ENCODE peak calls at places on chromosomes 16 and 17, in nine cellular contexts. One of them, this sample, is unnamed.

GRCh38 chr17:55845385-55845784 is 94.5 kb downstream of the PCTP start:
- DNase-seq in AG09319: peak
- DNase-seq in lung: peak
- DNase-seq in left ventricle myocardium inferior: peak
- DNase-seq in colonic mucosa: peak
- DNase-seq in ovary: peak
- DNase-seq in GM12865: peak
- DNase-seq in AG10803: peak
- DNase-seq in fibroblast of villous mesenchyme: peak
- DNase-seq in this sample: peak

GRCh38 chr17:2851615-2852014 is 55.4 kb downstream of the RAP1GAP2 start:
- DNase-seq in AG09319: no peak
- DNase-seq in lung: no peak
- DNase-seq in left ventricle myocardium inferior: no peak
- DNase-seq in colonic mucosa: no peak
- DNase-seq in ovary: no peak
- DNase-seq in GM12865: no peak
- DNase-seq in AG10803: no peak
- DNase-seq in fibroblast of villous mesenchyme: no peak
- DNase-seq in this sample: no peak

GRCh38 chr16:53642094-53642493 is 61.6 kb downstream of the RPGRIP1L start:
- DNase-seq in AG09319: no peak
- DNase-seq in lung: peak
- DNase-seq in left ventricle myocardium inferior: no peak
- DNase-seq in colonic mucosa: no peak
- DNase-seq in ovary: no peak
- DNase-seq in GM12865: no peak
- DNase-seq in AG10803: no peak
- DNase-seq in fibroblast of villous mesenchyme: no peak
- DNase-seq in this sample: no peak

GRCh38 chr17:14902803-14903202 is 362.3 kb downstream of the PMP22 start:
- DNase-seq in AG09319: no peak
- DNase-seq in lung: no peak
- DNase-seq in left ventricle myocardium inferior: no peak
- DNase-seq in colonic mucosa: no peak
- DNase-seq in ovary: no peak
- DNase-seq in GM12865: no peak
- DNase-seq in AG10803: no peak
- DNase-seq in fibroblast of villous mesenchyme: no peak
- DNase-seq in this sample: no peak

GRCh38 chr17:29589524-29590260 is at the start of gene GIT1:
- DNase-seq in AG09319: peak
- DNase-seq in lung: peak
- DNase-seq in left ventricle myocardium inferior: peak
- DNase-seq in colonic mucosa: peak
- DNase-seq in ovary: peak
- DNase-seq in GM12865: peak
- DNase-seq in AG10803: peak
- DNase-seq in fibroblast of villous mesenchyme: peak
- DNase-seq in this sample: no peak

GRCh38 chr17:43691317-43691693 is 29.6 kb upstream of the MEOX1 start:
- DNase-seq in AG09319: no peak
- DNase-seq in lung: no peak
- DNase-seq in left ventricle myocardium inferior: no peak
- DNase-seq in colonic mucosa: no peak
- DNase-seq in ovary: no peak
- DNase-seq in GM12865: no peak
- DNase-seq in AG10803: no peak
- DNase-seq in fibroblast of villous mesenchyme: no peak
- DNase-seq in this sample: no peak

GRCh38 chr16:85515830-85516397 is 97.2 kb upstream of the GSE1 start:
- DNase-seq in AG09319: no peak
- DNase-seq in lung: peak
- DNase-seq in left ventricle myocardium inferior: no peak
- DNase-seq in colonic mucosa: no peak
- DNase-seq in ovary: no peak
- DNase-seq in GM12865: no peak
- DNase-seq in AG10803: no peak
- DNase-seq in fibroblast of villous mesenchyme: no peak
- DNase-seq in this sample: no peak

GRCh38 chr17:57086069-57086930 is 1.3 kb downstream of the AKAP1 start:
- DNase-seq in AG09319: no peak
- DNase-seq in lung: no peak
- DNase-seq in left ventricle myocardium inferior: no peak
- DNase-seq in colonic mucosa: peak
- DNase-seq in ovary: peak
- DNase-seq in GM12865: peak
- DNase-seq in AG10803: no peak
- DNase-seq in fibroblast of villous mesenchyme: peak
- DNase-seq in this sample: no peak

GRCh38 chr17:42647778-42648177 is 11.3 kb upstream of the TUBG2 start:
- DNase-seq in AG09319: no peak
- DNase-seq in lung: no peak
- DNase-seq in left ventricle myocardium inferior: no peak
- DNase-seq in colonic mucosa: no peak
- DNase-seq in ovary: no peak
- DNase-seq in GM12865: peak
- DNase-seq in AG10803: no peak
- DNase-seq in fibroblast of villous mesenchyme: no peak
- DNase-seq in this sample: no peak

GRCh38 chr17:47242648-47243047 is 11.0 kb upstream of the ITGB3 start:
- DNase-seq in AG09319: no peak
- DNase-seq in lung: no peak
- DNase-seq in left ventricle myocardium inferior: no peak
- DNase-seq in colonic mucosa: no peak
- DNase-seq in ovary: no peak
- DNase-seq in GM12865: no peak
- DNase-seq in AG10803: no peak
- DNase-seq in fibroblast of villous mesenchyme: no peak
- DNase-seq in this sample: no peak

GRCh38 chr17:47246120-47246519 is 7.5 kb upstream of the ITGB3 start:
- DNase-seq in AG09319: no peak
- DNase-seq in lung: no peak
- DNase-seq in left ventricle myocardium inferior: no peak
- DNase-seq in colonic mucosa: no peak
- DNase-seq in ovary: no peak
- DNase-seq in GM12865: no peak
- DNase-seq in AG10803: peak
- DNase-seq in fibroblast of villous mesenchyme: peak
- DNase-seq in this sample: no peak

GRCh38 chr17:47240806-47241205 is 12.8 kb upstream of the ITGB3 start:
- DNase-seq in AG09319: no peak
- DNase-seq in lung: no peak
- DNase-seq in left ventricle myocardium inferior: no peak
- DNase-seq in colonic mucosa: no peak
- DNase-seq in ovary: no peak
- DNase-seq in GM12865: no peak
- DNase-seq in AG10803: no peak
- DNase-seq in fibroblast of villous mesenchyme: no peak
- DNase-seq in this sample: no peak

GRCh38 chr17:47244697-47245096 is 8.9 kb upstream of the ITGB3 start:
- DNase-seq in AG09319: no peak
- DNase-seq in lung: no peak
- DNase-seq in left ventricle myocardium inferior: no peak
- DNase-seq in colonic mucosa: no peak
- DNase-seq in ovary: no peak
- DNase-seq in GM12865: no peak
- DNase-seq in AG10803: no peak
- DNase-seq in fibroblast of villous mesenchyme: peak
- DNase-seq in this sample: no peak

DNA sequence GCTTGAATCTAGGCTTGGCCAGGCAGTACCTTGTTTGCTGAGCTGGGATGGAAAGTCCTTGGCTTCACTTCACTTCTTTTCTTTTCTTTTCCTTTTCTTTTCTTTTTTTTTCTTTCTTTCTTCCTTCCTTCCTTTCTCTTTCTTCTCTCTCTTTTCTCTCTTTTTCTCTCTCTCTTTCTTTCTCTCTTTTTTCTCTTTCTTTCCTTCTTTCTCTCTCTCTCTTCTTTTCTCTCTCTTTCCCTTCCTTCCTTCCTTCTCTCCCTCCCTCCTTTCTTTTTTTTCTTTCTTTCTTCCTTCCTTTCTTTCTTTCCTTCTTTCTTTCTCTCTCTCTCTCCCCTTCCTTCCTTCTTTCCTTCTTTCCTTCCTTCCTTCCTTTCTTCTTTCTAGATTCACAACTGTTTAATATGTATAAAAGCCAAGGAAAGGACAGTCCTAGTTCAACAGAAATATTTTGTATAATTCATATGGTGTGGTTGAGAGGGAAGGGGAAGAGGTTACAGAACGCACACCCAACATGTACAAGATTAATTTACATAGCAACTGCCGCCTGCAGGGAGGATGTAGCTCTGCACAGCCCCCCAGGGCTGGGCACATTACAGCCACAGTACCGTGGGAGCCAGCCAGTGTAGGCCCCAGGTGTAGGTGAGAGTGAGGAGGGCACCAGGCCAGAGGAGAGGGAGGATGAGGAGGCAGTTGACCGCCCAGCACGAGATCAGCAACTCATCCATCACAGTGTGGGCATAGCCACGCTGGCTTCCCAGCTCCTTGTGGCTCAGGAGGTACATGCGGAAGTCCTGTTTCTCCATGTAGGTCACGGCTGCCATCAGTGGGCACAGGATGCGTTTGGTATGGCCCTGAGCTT is 9.7 kb upstream of the ITGB3 start:
- DNase-seq in AG09319: no peak
- DNase-seq in lung: no peak
- DNase-seq in left ventricle myocardium inferior: no peak
- DNase-seq in colonic mucosa: no peak
- DNase-seq in ovary: no peak
- DNase-seq in GM12865: no peak
- DNase-seq in AG10803: no peak
- DNase-seq in fibroblast of villous mesenchyme: no peak
- DNase-seq in this sample: no peak
- TF ChIP-seq CTCF in AG09319: no peak
- TF ChIP-seq CTCF in lung: no peak
- TF ChIP-seq CTCF in left ventricle myocardium inferior: no peak
- TF ChIP-seq CTCF in colonic mucosa: no peak
- TF ChIP-seq CTCF in ovary: no peak
- TF ChIP-seq CTCF in GM12865: no peak
- TF ChIP-seq CTCF in AG10803: no peak
- TF ChIP-seq CTCF in fibroblast of villous mesenchyme: no peak
- TF ChIP-seq CTCF in this sample: no peak

GRCh38 chr17:73210002-73210678 is 17.3 kb downstream of the COG1 start:
- DNase-seq in AG09319: no peak
- DNase-seq in lung: no peak
- DNase-seq in left ventricle myocardium inferior: no peak
- DNase-seq in colonic mucosa: no peak
- DNase-seq in ovary: no peak
- DNase-seq in GM12865: no peak
- DNase-seq in AG10803: no peak
- DNase-seq in fibroblast of villous mesenchyme: peak
- DNase-seq in this sample: no peak
- TF ChIP-seq CTCF in AG09319: peak
- TF ChIP-seq CTCF in lung: no peak
- TF ChIP-seq CTCF in left ventricle myocardium inferior: peak
- TF ChIP-seq CTCF in colonic mucosa: no peak
- TF ChIP-seq CTCF in ovary: no peak
- TF ChIP-seq CTCF in GM12865: peak
- TF ChIP-seq CTCF in AG10803: peak
- TF ChIP-seq CTCF in fibroblast of villous mesenchyme: peak
- TF ChIP-seq CTCF in this sample: peak

DNA sequence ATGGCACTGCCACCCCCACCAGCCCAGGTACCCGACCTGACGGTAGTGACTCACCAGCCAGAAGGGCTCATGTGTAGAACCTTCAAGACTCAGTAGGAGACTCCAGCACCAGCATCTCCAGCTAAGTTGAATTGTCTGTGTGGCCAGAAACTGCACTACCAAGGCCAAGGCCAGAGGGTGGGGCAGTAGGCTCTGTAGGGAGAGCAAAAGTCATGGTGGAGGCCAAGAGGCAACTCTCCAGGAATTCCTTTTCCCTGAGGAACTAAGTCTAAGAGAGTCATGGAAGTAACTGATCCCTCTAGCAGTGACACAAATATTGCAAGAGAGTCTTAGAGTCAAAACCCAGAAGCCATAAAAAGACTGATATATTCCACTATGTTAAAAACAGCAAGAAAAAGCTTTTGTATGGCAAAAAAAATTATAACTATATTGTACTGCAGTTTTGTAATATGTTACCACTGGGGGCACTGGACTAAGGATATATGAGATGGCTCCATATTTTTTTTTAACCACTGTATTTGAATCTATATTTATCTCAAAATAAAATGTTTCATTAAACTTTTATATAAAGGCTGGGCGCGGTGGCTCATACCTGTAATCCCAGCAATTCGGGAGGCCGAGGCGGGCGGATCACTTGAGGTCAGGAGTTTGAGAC is 30.2 kb upstream of the GUCY2D start:
- DNase-seq in AG09319: no peak
- DNase-seq in lung: no peak
- DNase-seq in left ventricle myocardium inferior: no peak
- DNase-seq in colonic mucosa: no peak
- DNase-seq in ovary: no peak
- DNase-seq in GM12865: no peak
- DNase-seq in AG10803: no peak
- DNase-seq in fibroblast of villous mesenchyme: no peak
- DNase-seq in this sample: no peak
- TF ChIP-seq CTCF in AG09319: peak
- TF ChIP-seq CTCF in lung: no peak
- TF ChIP-seq CTCF in left ventricle myocardium inferior: peak
- TF ChIP-seq CTCF in colonic mucosa: no peak
- TF ChIP-seq CTCF in ovary: no peak
- TF ChIP-seq CTCF in GM12865: no peak
- TF ChIP-seq CTCF in AG10803: peak
- TF ChIP-seq CTCF in fibroblast of villous mesenchyme: peak
- TF ChIP-seq CTCF in this sample: no peak

GRCh38 chr16:2770057-2770780 is 6.9 kb downstream of the ELOB start:
- DNase-seq in AG09319: no peak
- DNase-seq in lung: no peak
- DNase-seq in left ventricle myocardium inferior: no peak
- DNase-seq in colonic mucosa: no peak
- DNase-seq in ovary: no peak
- DNase-seq in GM12865: peak
- DNase-seq in AG10803: no peak
- DNase-seq in fibroblast of villous mesenchyme: no peak
- DNase-seq in this sample: no peak
- TF ChIP-seq CTCF in AG09319: no peak
- TF ChIP-seq CTCF in lung: no peak
- TF ChIP-seq CTCF in left ventricle myocardium inferior: no peak
- TF ChIP-seq CTCF in colonic mucosa: no peak
- TF ChIP-seq CTCF in ovary: no peak
- TF ChIP-seq CTCF in GM12865: no peak
- TF ChIP-seq CTCF in AG10803: no peak
- TF ChIP-seq CTCF in fibroblast of villous mesenchyme: peak
- TF ChIP-seq CTCF in this sample: no peak

GRCh38 chr17:27915715-27916114 is 22.6 kb upstream of the LYRM9 start:
- DNase-seq in AG09319: no peak
- DNase-seq in lung: no peak
- DNase-seq in left ventricle myocardium inferior: no peak
- DNase-seq in colonic mucosa: no peak
- DNase-seq in ovary: no peak
- DNase-seq in GM12865: no peak
- DNase-seq in AG10803: no peak
- DNase-seq in fibroblast of villous mesenchyme: no peak
- DNase-seq in this sample: no peak
- TF ChIP-seq CTCF in AG09319: no peak
- TF ChIP-seq CTCF in lung: no peak
- TF ChIP-seq CTCF in left ventricle myocardium inferior: no peak
- TF ChIP-seq CTCF in colonic mucosa: no peak
- TF ChIP-seq CTCF in ovary: no peak
- TF ChIP-seq CTCF in GM12865: no peak
- TF ChIP-seq CTCF in AG10803: no peak
- TF ChIP-seq CTCF in fibroblast of villous mesenchyme: no peak
- TF ChIP-seq CTCF in this sample: no peak

GRCh38 chr16:58331024-58331707 is 36.3 kb upstream of the PRSS54 start:
- DNase-seq in AG09319: no peak
- DNase-seq in lung: no peak
- DNase-seq in left ventricle myocardium inferior: no peak
- DNase-seq in colonic mucosa: no peak
- DNase-seq in ovary: no peak
- DNase-seq in GM12865: no peak
- DNase-seq in AG10803: no peak
- DNase-seq in fibroblast of villous mesenchyme: no peak
- DNase-seq in this sample: no peak
- TF ChIP-seq CTCF in AG09319: no peak
- TF ChIP-seq CTCF in lung: no peak
- TF ChIP-seq CTCF in left ventricle myocardium inferior: no peak
- TF ChIP-seq CTCF in colonic mucosa: no peak
- TF ChIP-seq CTCF in ovary: no peak
- TF ChIP-seq CTCF in GM12865: no peak
- TF ChIP-seq CTCF in AG10803: no peak
- TF ChIP-seq CTCF in fibroblast of villous mesenchyme: no peak
- TF ChIP-seq CTCF in this sample: no peak